ENCODE peak calls at places on chromosome 1, in six cellular contexts. M is right lobe of liver; K is HT1080; H is smooth muscle cell of the brain vasculature; O is D721Med; U is stimulated activated CD4-positive, alpha-beta T cell treated with anti-CD3 and anti-CD28 coated beads, TNF-alpha, amount 100 ng/mL, for 1 hour. W is an unnamed sample.

GRCh38 chr1:246428542-246429308 is 78.4 kb downstream of the SMYD3 start:
- DNase-seq in M (no peak), K (peak), H (no peak), O (no peak), U (no peak), W (peak)

GRCh38 chr1:187051618-187052232 is 223.0 kb downstream of the PLA2G4A start:
- DNase-seq in M (no peak), K (peak), H (peak), O (no peak), U (no peak), W (no peak)

GRCh38 chr1:201892211-201892610 is 3.5 kb downstream of the SHISA4 start:
- DNase-seq in M (no peak), K (no peak), H (no peak), O (no peak), U (no peak), W (no peak)

GRCh38 chr1:17704176-17704575 is 51.0 kb upstream of the ACTL8 start:
- DNase-seq in M (no peak), K (no peak), H (no peak), O (no peak), U (no peak), W (no peak)

GRCh38 chr1:162192323-162192678 is 122.8 kb downstream of the NOS1AP start:
- DNase-seq in M (no peak), K (no peak), H (no peak), O (no peak), U (no peak), W (no peak)

GRCh38 chr1:2639203-2639602 is 6.4 kb upstream of the MMEL1 start:
- DNase-seq in M (no peak), K (no peak), H (no peak), O (no peak), U (no peak), W (no peak)

GRCh38 chr1:240234477-240235225 is 143.0 kb downstream of the FMN2 start:
- DNase-seq in M (no peak), K (peak), H (no peak), O (no peak), U (no peak), W (no peak)

GRCh38 chr1:99358771-99359170 is 94.5 kb downstream of the PLPPR4 start:
- DNase-seq in M (no peak), K (no peak), H (no peak), O (no peak), U (no peak), W (no peak)

GRCh38 chr1:212477014-212477679 is 44.4 kb downstream of the NENF start:
- DNase-seq in M (peak), K (peak), H (peak), O (peak), U (peak), W (peak)

GRCh38 chr1:149995927-149996326 is 14.6 kb downstream of the OTUD7B start:
- DNase-seq in M (no peak), K (peak), H (no peak), O (no peak), U (no peak), W (no peak)

GRCh38 chr1:86516366-86516765 is 30.5 kb upstream of the CLCA4 start:
- DNase-seq in M (no peak), K (peak), H (no peak), O (no peak), U (no peak), W (no peak)

GRCh38 chr1:56399326-56400292 is 179.8 kb downstream of the PLPP3 start:
- DNase-seq in M (no peak), K (no peak), H (no peak), O (no peak), U (no peak), W (no peak)

GRCh38 chr1:145927073-145927886 is at the start of gene RBM8A:
- DNase-seq in M (peak), K (peak), H (peak), O (no peak), U (peak), W (peak)

GRCh38 chr1:46452931-46453325 is 36.7 kb upstream of the DMBX1 start:
- DNase-seq in M (no peak), K (no peak), H (no peak), O (peak), U (no peak), W (no peak)

GRCh38 chr1:1388078-1388472 is 11.1 kb downstream of the CCNL2 start:
- DNase-seq in M (no peak), K (no peak), H (no peak), O (no peak), U (no peak), W (no peak)

GRCh38 chr1:29703596-29703995 is 467.3 kb downstream of the PTPRU start:
- DNase-seq in M (no peak), K (peak), H (no peak), O (no peak), U (no peak), W (no peak)

GRCh38 chr1:221740941-221741363 is 937 bp downstream of the DUSP10 start:
- DNase-seq in M (no peak), K (no peak), H (no peak), O (no peak), U (no peak), W (peak)